ENCODE peak calls at places on chromosomes 1 and 21, in ten cellular contexts. Q is dorsolateral prefrontal cortex, O is pancreas, D is caudate nucleus, I is pons, C is T-helper 9 cell, Z is mesenteric fat pad, K is NCI-H510A treated with DMSO at 0.1 percent for 48 hours, M is aorta, X is SHP77. S is an unnamed sample.

GRCh38 chr1:7313081-7313546 is 458.0 kb upstream of the VAMP3 start:
- DNase-seq in I (peak), X (no peak), D (no peak), O (no peak), Q (no peak), M (no peak), C (no peak), K (peak), Z (no peak), S (no peak)

GRCh38 chr1:76084029-76084627 is 9.6 kb downstream of the ST6GALNAC3 start:
- DNase-seq in D (no peak), O (no peak), Z (no peak), X (no peak), Q (no peak), C (no peak), I (no peak), M (no peak), K (no peak), S (no peak)

GRCh38 chr1:176157995-176158394 is 49.1 kb downstream of the COP1 start:
- DNase-seq in M (no peak), C (no peak), Q (no peak), X (no peak), I (no peak), O (no peak), D (no peak), K (no peak), Z (no peak), S (no peak)

GRCh38 chr1:12621346-12622320 is 3.6 kb upstream of the DHRS3 start:
- DNase-seq in D (no peak), X (no peak), C (no peak), Q (no peak), K (no peak), Z (no peak), I (no peak), M (peak), O (peak), S (no peak)

GRCh38 chr1:216153130-216153529 is 270.1 kb downstream of the USH2A start:
- DNase-seq in Z (no peak), D (no peak), K (no peak), C (no peak), X (no peak), Q (no peak), O (no peak), I (no peak), M (no peak), S (no peak)

GRCh38 chr1:153353226-153353947 is 4.3 kb upstream of the S100A9 start:
- DNase-seq in Q (no peak), I (no peak), O (no peak), Z (no peak), C (no peak), X (peak), K (peak), D (no peak), M (no peak), S (no peak)

GRCh38 chr1:106584663-106585062 is 471.8 kb upstream of the PRMT6 start:
- DNase-seq in M (no peak), Q (no peak), K (no peak), Z (no peak), X (no peak), D (no peak), O (no peak), I (no peak), C (no peak), S (no peak)

GRCh38 chr1:153494976-153495535 is 34.6 kb upstream of the S100A7 start:
- DNase-seq in C (peak), K (peak), Q (peak), D (peak), O (peak), Z (no peak), X (peak), I (peak), M (peak), S (peak)

GRCh38 chr1:8443558-8444194 is 125.8 kb downstream of the SLC45A1 start:
- DNase-seq in K (no peak), I (no peak), D (no peak), Q (no peak), M (no peak), O (no peak), Z (no peak), C (no peak), X (no peak), S (no peak)

GRCh38 chr21:28066051-28066450 is 926.6 kb downstream of the LTN1 start:
- DNase-seq in I (no peak), M (no peak), Q (no peak), X (no peak), Z (no peak), K (no peak), D (no peak), C (no peak), O (no peak), S (no peak)

S was measured in effector CD4-positive, alpha-beta T cell.